ENCODE peak calls at places on chromosomes 4 and X, in nine cellular contexts. D is kidney epithelial cell, M is T-helper 2 cell, S is neuronal stem cell, Q is T-helper 1 cell, T is left lung, A is caudate nucleus, Y is NCI-H1436, I is ELR. C is an unnamed sample.

GRCh38 chrX:6777211-6778002 is 242.5 kb upstream of the VCX3A start:
- DNase-seq in A (no peak), I (no peak), Q (no peak), D (no peak), Y (no peak), M (no peak), S (no peak), T (no peak), C (no peak)

GRCh38 chr4:56480691-56481090 is 13.3 kb downstream of the SRP72 start:
- DNase-seq in I (no peak), A (no peak), Y (no peak), S (no peak), D (no peak), Q (no peak), T (no peak), M (no peak), C (peak; percentile 79)

GRCh38 chr4:89319756-89320155 is 12.2 kb upstream of the GPRIN3 start:
- DNase-seq in Q (no peak), A (no peak), M (no peak), D (no peak), S (no peak), T (no peak), I (no peak), Y (no peak), C (peak; percentile 59)

GRCh38 chr4:35800669-35801068 is 443.6 kb downstream of the ARAP2 start:
- DNase-seq in I (no peak), T (no peak), D (no peak), S (no peak), Q (no peak), M (no peak), Y (no peak), A (no peak), C (no peak)

GRCh38 chrX:64202808-64203320 is 2.6 kb downstream of the AMER1 start:
- DNase-seq in S (no peak), A (no peak), M (no peak), Y (no peak), T (no peak), I (no peak), Q (no peak), D (no peak), C (peak; percentile 42)

GRCh38 chr4:67500373-67500772 is 44.9 kb downstream of the CENPC start:
- DNase-seq in M (no peak), A (no peak), D (no peak), I (no peak), Y (no peak), Q (no peak), T (no peak), S (no peak), C (no peak)

GRCh38 chr4:24930136-24930535 is 17.3 kb upstream of the CCDC149 start:
- DNase-seq in M (no peak), T (no peak), A (no peak), Q (no peak), I (no peak), Y (no peak), D (no peak), S (no peak), C (peak; percentile 10)

GRCh38 chrX:48958635-48959094 is 1.3 kb upstream of the OTUD5 start:
- DNase-seq in M (no peak), I (peak; percentile 66), Y (no peak), Q (peak; percentile 16), A (no peak), T (no peak), D (no peak), S (no peak), C (peak; percentile 53)

GRCh38 chr4:6962211-6963041 is 52.8 kb downstream of the TBC1D14 start:
- DNase-seq in A (no peak), D (no peak), I (no peak), M (no peak), S (peak; percentile 55), Q (no peak), Y (no peak), T (no peak), C (no peak)

GRCh38 chr4:54440394-54441223 is 211.5 kb downstream of the PDGFRA start:
- DNase-seq in I (peak; percentile 54), Y (peak; percentile 3), D (no peak), A (peak; percentile 6), M (no peak), S (peak; percentile 47), Q (no peak), T (no peak), C (peak; percentile 17)

GRCh38 chr4:88690355-88690754 is 7.3 kb downstream of the NAP1L5 start:
- DNase-seq in Q (no peak), A (no peak), D (no peak), M (no peak), T (no peak), S (no peak), I (peak; percentile 62), Y (no peak), C (peak; percentile 67)

GRCh38 chr4:119765951-119766350 is 137.3 kb upstream of the PDE5A start:
- DNase-seq in Y (no peak), M (no peak), T (no peak), S (no peak), Q (no peak), D (no peak), I (no peak), A (no peak), C (peak; percentile 81)

GRCh38 chr4:22515888-22516541 is at the start of gene ADGRA3:
- DNase-seq in I (peak; percentile 72), Q (no peak), M (no peak), D (no peak), T (peak; percentile 71), S (peak; percentile 80), Y (peak; percentile 31), A (peak; percentile 28), C (peak; percentile 59)

GRCh38 chrX:111322231-111322855 is 52.1 kb upstream of the CAPN6 start:
- DNase-seq in T (no peak), S (no peak), I (no peak), Q (no peak), Y (no peak), A (no peak), M (no peak), D (no peak), C (peak; percentile 8)

GRCh38 chr4:173930329-173930967 is 353.0 kb downstream of the FBXO8 start:
- DNase-seq in S (no peak), T (no peak), Q (no peak), Y (no peak), D (no peak), M (no peak), A (no peak), I (no peak), C (no peak)

GRCh38 chr4:138775890-138776289 is 239.7 kb upstream of the NOCT start:
- DNase-seq in S (no peak), Y (no peak), A (no peak), T (no peak), M (no peak), Q (no peak), D (no peak), I (no peak), C (peak; percentile 35)

C was measured in amniotic epithelial cell.